ENCODE peak calls at places on chromosome 7, in ten cellular contexts. T is HEK293T, Q is T-cell, H is NCI-H1436, S is NCI-H2029 treated with DMSO at 0.1 percent for 48 hours, G is GM19239, D is GM18507, B is AG08396, J is non-pigmented ciliary epithelial cell, N is A549. W is an unnamed sample.

GRCh38 chr7:40749877-40750276 is 615.1 kb downstream of the SUGCT start:
- DNase-seq in T (no peak), Q (no peak), H (no peak), S (no peak), G (no peak), D (no peak), B (peak; percentile 13), J (peak; percentile 31), N (no peak), W (no peak)

GRCh38 chr7:18530224-18531179 is 35.0 kb downstream of the HDAC9 start:
- DNase-seq in T (no peak), Q (no peak), H (no peak), S (no peak), G (no peak), D (no peak), B (no peak), J (no peak), N (no peak), W (no peak)

GRCh38 chr7:158238616-158239289 is 348.9 kb downstream of the PTPRN2 start:
- DNase-seq in T (no peak), Q (no peak), H (no peak), S (no peak), G (no peak), D (no peak), B (no peak), J (no peak), N (no peak), W (no peak)

GRCh38 chr7:155401884-155402283 is 56.0 kb upstream of the EN2 start:
- DNase-seq in T (no peak), Q (no peak), H (no peak), S (no peak), G (no peak), D (no peak), B (no peak), J (no peak), N (no peak), W (no peak)

GRCh38 chr7:7347045-7347444 is 164.7 kb downstream of the C1GALT1 start:
- DNase-seq in T (no peak), Q (no peak), H (no peak), S (no peak), G (no peak), D (no peak), B (no peak), J (no peak), N (no peak), W (no peak)

GRCh38 chr7:118185163-118185860 is 1.3 kb downstream of the LSM8 start:
- DNase-seq in T (no peak), Q (no peak), H (no peak), S (no peak), G (no peak), D (no peak), B (no peak), J (no peak), N (no peak), W (no peak)

GRCh38 chr7:47390914-47391313 is 191.0 kb downstream of the TNS3 start:
- DNase-seq in T (no peak), Q (no peak), H (no peak), S (no peak), G (no peak), D (no peak), B (no peak), J (no peak), N (no peak), W (no peak)

GRCh38 chr7:104149822-104150221 is 58.0 kb downstream of the ORC5 start:
- DNase-seq in T (no peak), Q (no peak), H (no peak), S (no peak), G (no peak), D (no peak), B (no peak), J (no peak), N (no peak), W (no peak)

GRCh38 chr7:47254081-47255006 is 327.6 kb downstream of the TNS3 start:
- DNase-seq in T (peak; percentile 87), Q (peak; percentile 11), H (no peak), S (no peak), G (peak; percentile 64), D (peak; percentile 73), B (peak; percentile 93), J (no peak), N (peak; percentile 59), W (peak; percentile 88)

GRCh38 chr7:19899517-19899916 is 126.1 kb upstream of the TMEM196 start:
- DNase-seq in T (no peak), Q (no peak), H (no peak), S (no peak), G (no peak), D (no peak), B (peak; percentile 19), J (peak; percentile 37), N (peak; percentile 86), W (no peak)

GRCh38 chr7:30755384-30756154 is 3.6 kb downstream of the INMT start:
- DNase-seq in T (no peak), Q (no peak), H (no peak), S (no peak), G (no peak), D (no peak), B (peak; percentile 45), J (no peak), N (no peak), W (no peak)

GRCh38 chr7:22330903-22331302 is 26.1 kb downstream of the RAPGEF5 start:
- DNase-seq in T (no peak), Q (no peak), H (no peak), S (no peak), G (no peak), D (no peak), B (no peak), J (no peak), N (no peak), W (no peak)

GRCh38 chr7:48311464-48311863 is 140.2 kb downstream of the ABCA13 start:
- DNase-seq in T (no peak), Q (no peak), H (no peak), S (no peak), G (no peak), D (no peak), B (no peak), J (no peak), N (no peak), W (no peak)

GRCh38 chr7:32410545-32410944 is 79.6 kb downstream of the LSM5 start:
- DNase-seq in T (no peak), Q (no peak), H (no peak), S (no peak), G (no peak), D (no peak), B (no peak), J (no peak), N (no peak), W (no peak)

GRCh38 chr7:45663167-45663921 is 89.2 kb downstream of the ADCY1 start:
- DNase-seq in T (peak; percentile 18), Q (no peak), H (no peak), S (no peak), G (peak; percentile 16), D (no peak), B (peak; percentile 54), J (no peak), N (peak; percentile 7), W (peak; percentile 32)

W was measured in hepatocyte.